ENCODE peak calls at places on chromosomes 13 and 19, in four cellular contexts. Q is A549, L is K562, T is GM12878. I is an unnamed sample.

GRCh38 chr19:2320057-2320456 is 8.3 kb downstream of the LSM7 start:
- DNase-seq in Q (no peak), L (no peak), T (no peak), I (no peak)

GRCh38 chr13:99958402-99959126 is 13.0 kb downstream of the ZIC5 start:
- DNase-seq in Q (no peak), L (no peak), T (no peak), I (no peak)

GRCh38 chr19:33241530-33242101 is 16.0 kb upstream of the SLC7A10 start:
- DNase-seq in Q (no peak), L (peak), T (no peak), I (no peak)

GRCh38 chr13:96020155-96020575 is 33.0 kb downstream of the UGGT2 start:
- DNase-seq in Q (peak), L (peak), T (peak), I (peak)

GRCh38 chr19:14563989-14564650 is 7.7 kb downstream of the NDUFB7 start:
- DNase-seq in Q (peak), L (peak), T (no peak), I (no peak)

GRCh38 chr13:43444085-43444484 is 342.7 kb downstream of the ENOX1 start:
- DNase-seq in Q (no peak), L (no peak), T (no peak), I (no peak)

GRCh38 chr19:873084-874019 is 13.9 kb downstream of the CFD start:
- DNase-seq in Q (no peak), L (peak), T (peak), I (no peak)

GRCh38 chr13:36163809-36164308 is 32.7 kb upstream of the DCLK1 start:
- DNase-seq in Q (no peak), L (no peak), T (no peak), I (no peak)

GRCh38 chr13:43478178-43478577 is 308.6 kb downstream of the ENOX1 start:
- DNase-seq in Q (no peak), L (no peak), T (no peak), I (no peak)

GRCh38 chr19:55209430-55210119 is at the start of gene PTPRH:
- DNase-seq in Q (peak), L (no peak), T (no peak), I (no peak)

GRCh38 chr13:48429036-48429435 is 16.1 kb upstream of the LPAR6 start:
- DNase-seq in Q (no peak), L (no peak), T (no peak), I (no peak)

GRCh38 chr19:17718988-17719711 is at the start of gene MAP1S:
- DNase-seq in Q (peak), L (peak), T (no peak), I (peak)

GRCh38 chr19:4124638-4125037 is 716 bp upstream of the MAP2K2 start:
- DNase-seq in Q (no peak), L (no peak), T (no peak), I (no peak)

GRCh38 chr19:10855879-10856522 is 7.8 kb downstream of the C19orf38 start:
- DNase-seq in Q (peak), L (peak), T (no peak), I (no peak)

GRCh38 chr13:51806571-51806970 is 2.6 kb upstream of the DHRS12 start:
- DNase-seq in Q (no peak), L (peak), T (no peak), I (no peak)

GRCh38 chr19:35395762-35396199 is 24.9 kb downstream of the GPR42 start:
- DNase-seq in Q (no peak), L (no peak), T (no peak), I (peak)

GRCh38 chr19:10805075-10805757 is 30.8 kb downstream of the TMED1 start:
- DNase-seq in Q (no peak), L (no peak), T (no peak), I (no peak)

GRCh38 chr19:33396701-33397535 is 23.4 kb downstream of the CEBPG start:
- DNase-seq in Q (no peak), L (no peak), T (no peak), I (peak)

GRCh38 chr19:7562646-7563393 is 27.3 kb downstream of the PNPLA6 start:
- DNase-seq in Q (no peak), L (peak), T (no peak), I (no peak)

GRCh38 chr19:18419699-18420460 is 682 bp downstream of the SSBP4 start:
- DNase-seq in Q (no peak), L (peak), T (no peak), I (peak)

GRCh38 chr19:42363614-42364346 is 26.3 kb downstream of the CNFN start:
- DNase-seq in Q (no peak), L (no peak), T (peak), I (no peak)

GRCh38 chr13:46866150-46866549 is 30.7 kb downstream of the HTR2A start:
- DNase-seq in Q (no peak), L (no peak), T (no peak), I (peak)

GRCh38 chr19:42606660-42607351 is 12.1 kb upstream of the CEACAM8 start:
- DNase-seq in Q (peak), L (peak), T (no peak), I (peak)

GRCh38 chr13:112931028-112931934 is 37.7 kb upstream of the MCF2L start:
- DNase-seq in Q (peak), L (peak), T (no peak), I (peak)

GRCh38 chr13:114111577-114111976 is 20.8 kb downstream of the RASA3 start:
- DNase-seq in Q (no peak), L (no peak), T (no peak), I (no peak)

GRCh38 chr13:74132768-74133656 is 1.2 kb downstream of the KLF12 start:
- DNase-seq in Q (no peak), L (no peak), T (no peak), I (no peak)

GRCh38 chr19:45171211-45171623 is 6.8 kb downstream of the TRAPPC6A start:
- DNase-seq in Q (no peak), L (no peak), T (no peak), I (no peak)

GRCh38 chr19:48506138-48506733 is 5.4 kb downstream of the LMTK3 start:
- DNase-seq in Q (no peak), L (peak), T (no peak), I (peak)

GRCh38 chr13:110485604-110486003 is 75.9 kb downstream of the RAB20 start:
- DNase-seq in Q (no peak), L (no peak), T (no peak), I (peak)

GRCh38 chr19:21483589-21484170 is 21.7 kb upstream of the ZNF429 start:
- DNase-seq in Q (no peak), L (peak), T (no peak), I (no peak)

GRCh38 chr13:59906413-59907027 is 257.2 kb downstream of the DIAPH3 start:
- DNase-seq in Q (no peak), L (no peak), T (no peak), I (peak)

GRCh38 chr19:51531349-51532315 is at the start of gene SIGLEC6:
- DNase-seq in Q (no peak), L (no peak), T (peak), I (no peak)

GRCh38 chr13:26616126-26616525 is 58.6 kb downstream of the WASF3 start:
- DNase-seq in Q (no peak), L (no peak), T (no peak), I (no peak)

GRCh38 chr13:97307882-97308624 is 85.9 kb downstream of the MBNL2 start:
- DNase-seq in Q (peak), L (no peak), T (no peak), I (peak)

GRCh38 chr19:4206818-4207484 is 22.4 kb upstream of the EBI3 start:
- DNase-seq in Q (peak), L (no peak), T (no peak), I (no peak)

GRCh38 chr19:720691-721160 is 12.0 kb downstream of the PALM start:
- DNase-seq in Q (no peak), L (no peak), T (no peak), I (peak)

DNA sequence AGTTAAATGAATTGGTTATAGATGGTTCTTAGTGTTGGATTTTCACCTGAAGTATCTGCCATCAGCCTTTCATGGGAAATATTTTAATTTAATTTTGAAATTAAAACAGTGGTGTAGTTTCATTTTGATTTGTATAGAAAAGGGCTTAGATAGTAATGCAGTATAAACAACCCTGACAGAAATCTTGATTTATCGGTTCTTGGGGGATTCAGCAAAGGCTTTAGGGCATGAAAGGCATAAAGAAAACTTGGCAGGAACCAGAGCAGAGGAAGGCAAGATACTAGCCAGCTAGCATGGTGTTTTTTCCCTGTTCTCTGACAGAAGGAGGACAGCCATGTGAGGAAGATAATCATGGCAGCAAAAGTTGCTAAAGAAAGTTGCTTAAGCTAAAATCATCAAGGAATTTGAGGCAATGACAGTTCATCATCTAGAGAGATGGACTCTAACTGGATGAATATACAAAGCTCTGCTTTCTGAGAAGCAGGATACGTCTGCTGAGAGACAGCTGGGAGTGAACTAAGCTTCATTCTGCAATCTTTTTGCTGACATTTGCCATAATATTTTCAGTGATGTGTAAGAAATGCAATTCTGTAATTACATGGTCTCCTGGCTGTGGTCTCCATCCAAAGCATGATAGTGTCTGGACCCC is 294.1 kb downstream of the KCNRG start:
- DNase-seq in Q (no peak), L (no peak), T (no peak), I (no peak)
- TF ChIP-seq CHD4 in Q (no peak), L (no peak), T (no peak), I (no peak)

GRCh38 chr13:79936368-79937136 is 404.4 kb downstream of the SPRY2 start:
- DNase-seq in Q (peak), L (no peak), T (no peak), I (peak)

GRCh38 chr13:79933389-79933788 is 407.5 kb downstream of the SPRY2 start:
- DNase-seq in Q (no peak), L (no peak), T (no peak), I (no peak)

GRCh38 chr13:79937311-79938243 is 403.3 kb downstream of the SPRY2 start:
- DNase-seq in Q (no peak), L (no peak), T (no peak), I (no peak)

GRCh38 chr13:79932556-79932955 is 408.4 kb downstream of the SPRY2 start:
- DNase-seq in Q (no peak), L (no peak), T (no peak), I (no peak)

GRCh38 chr13:79935121-79935520 is 405.8 kb downstream of the SPRY2 start:
- DNase-seq in Q (no peak), L (no peak), T (no peak), I (no peak)
- TF ChIP-seq CHD4 in Q (no peak), L (no peak), T (no peak), I (no peak)

GRCh38 chr13:31887311-31887710 is 144.3 kb upstream of the FRY start:
- DNase-seq in Q (no peak), L (no peak), T (no peak), I (no peak)
- TF ChIP-seq CHD4 in Q (no peak), L (no peak), T (no peak), I (no peak)

DNA sequence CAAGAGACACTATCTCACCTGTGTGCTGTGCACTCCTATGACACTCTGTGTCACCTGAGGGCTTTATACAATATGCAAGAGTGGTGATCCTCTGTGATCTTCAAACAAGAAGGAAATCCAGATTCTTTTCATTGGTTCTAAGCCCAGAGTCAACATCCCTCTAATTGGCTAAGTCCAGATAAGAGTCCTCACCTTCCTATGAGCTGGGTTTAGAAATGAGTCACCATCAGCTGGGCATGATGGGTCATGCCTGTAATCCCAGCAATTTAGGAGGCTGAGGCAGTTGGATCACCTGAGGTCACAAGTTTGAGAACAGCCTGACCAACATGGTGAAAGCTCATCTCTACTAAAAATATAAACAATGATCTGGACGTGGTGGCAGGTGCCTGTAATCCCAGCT is 144.4 kb downstream of the ZNF675 start:
- DNase-seq in Q (no peak), L (no peak), T (no peak), I (no peak)
- TF ChIP-seq CHD4 in Q (no peak), L (no peak), T (no peak), I (no peak)

DNA sequence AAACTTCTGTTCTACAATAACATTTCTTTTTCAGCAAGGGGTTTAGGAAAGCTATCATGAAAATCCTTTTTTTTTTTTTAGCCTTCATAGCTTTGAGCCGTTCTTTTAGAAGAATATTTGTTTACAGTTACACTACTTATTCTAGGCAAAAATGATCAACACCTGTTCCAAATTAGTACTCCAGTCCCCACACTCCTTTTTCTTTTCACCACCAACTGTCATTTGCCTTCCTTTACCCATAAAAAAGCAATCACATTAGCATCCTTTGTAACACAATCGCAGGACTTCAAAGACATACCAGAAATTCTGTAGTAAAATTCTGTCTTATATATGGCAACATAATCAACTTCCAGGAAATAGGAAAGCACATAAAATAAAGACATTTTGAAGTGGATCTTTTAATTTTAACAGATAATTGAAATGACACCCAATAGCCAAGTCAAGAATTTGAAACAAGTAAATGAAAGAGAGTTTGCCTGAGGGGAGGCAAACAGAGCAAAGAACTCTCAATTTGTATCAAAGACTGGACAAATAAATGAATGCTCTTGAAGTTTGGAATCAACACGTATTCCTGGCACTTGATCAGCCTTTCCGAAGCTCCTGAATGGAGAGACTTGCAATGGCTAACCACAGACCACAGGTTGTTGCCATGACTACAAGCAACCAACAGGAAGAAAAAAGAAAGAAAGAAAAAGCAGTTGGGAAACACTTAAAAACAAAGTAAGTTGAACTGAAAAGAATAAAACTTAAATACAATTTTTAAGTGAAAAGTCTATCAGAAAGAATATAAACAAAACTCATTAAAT is 206.8 kb downstream of the PCDH9 start:
- DNase-seq in Q (peak), L (no peak), T (no peak), I (no peak)
- TF ChIP-seq CHD4 in Q (no peak), L (no peak), T (no peak), I (no peak)